ENCODE peak calls at places on chromosome 12, in six cellular contexts. D is HL-60, F is IMR-90, J is GM23338, E is left lung, Y is astrocyte. A is an unnamed sample.

GRCh38 chr12:15837141-15837781 is 44.9 kb upstream of the STRAP start:
- DNase-seq in F (peak), E (no peak), J (no peak), D (no peak), Y (peak), A (no peak)

GRCh38 chr12:108667349-108667748 is 33.7 kb upstream of the SELPLG start:
- DNase-seq in F (no peak), Y (no peak), D (peak), E (no peak), J (no peak), A (no peak)

GRCh38 chr12:101186291-101186690 is 23.7 kb downstream of the SLC5A8 start:
- DNase-seq in Y (no peak), E (no peak), F (no peak), D (peak), J (no peak), A (no peak)

GRCh38 chr12:55659486-55660385 is 23.0 kb downstream of the OR10P1 start:
- DNase-seq in E (no peak), F (peak), J (peak), Y (peak), D (no peak), A (no peak)

GRCh38 chr12:94099191-94099983 is 49.0 kb upstream of the PLXNC1 start:
- DNase-seq in D (no peak), J (no peak), F (peak), E (no peak), Y (peak), A (no peak)

GRCh38 chr12:64105026-64105425 is 117.1 kb downstream of the KICS2 start:
- DNase-seq in D (no peak), J (no peak), Y (no peak), E (no peak), F (no peak), A (no peak)

GRCh38 chr12:11836282-11836963 is 186.9 kb downstream of the ETV6 start:
- DNase-seq in F (no peak), J (no peak), E (peak), D (peak), Y (no peak), A (no peak)

GRCh38 chr12:98618952-98619351 is 25.5 kb downstream of the SLC25A3 start:
- DNase-seq in E (no peak), J (no peak), Y (no peak), D (peak), F (peak), A (no peak)

GRCh38 chr12:124727244-124727673 is 136.4 kb downstream of the SCARB1 start:
- DNase-seq in E (peak), F (no peak), J (no peak), Y (peak), D (peak), A (no peak)

GRCh38 chr12:46549527-46550265 is 177.1 kb upstream of the SLC38A2 start:
- DNase-seq in D (peak), J (no peak), E (no peak), Y (peak), F (peak), A (no peak)

GRCh38 chr12:65653321-65653720 is 171.0 kb upstream of the HMGA2 start:
- DNase-seq in Y (no peak), J (no peak), E (no peak), F (no peak), D (no peak), A (no peak)

GRCh38 chr12:8038659-8039114 is 6.2 kb downstream of the FOXJ2 start:
- DNase-seq in Y (peak), J (peak), D (no peak), E (peak), F (peak), A (peak)

GRCh38 chr12:105523164-105524057 is 192.9 kb downstream of the C12orf75 start:
- DNase-seq in D (no peak), F (peak), E (peak), Y (peak), J (peak), A (peak)

GRCh38 chr12:4412462-4412861 is 33.0 kb upstream of the FGF23 start:
- DNase-seq in F (no peak), Y (no peak), D (no peak), E (no peak), J (no peak), A (no peak)

GRCh38 chr12:89507015-89507824 is 17.4 kb downstream of the GALNT4 start:
- DNase-seq in E (no peak), F (no peak), Y (no peak), J (no peak), D (no peak), A (no peak)

GRCh38 chr12:23611320-23611719 is 338.1 kb downstream of the SOX5 start:
- DNase-seq in Y (peak), F (peak), E (no peak), J (no peak), D (no peak), A (no peak)

GRCh38 chr12:124347805-124348658 is 53.1 kb downstream of the RFLNA start:
- DNase-seq in Y (no peak), J (peak), F (no peak), D (peak), E (no peak), A (no peak)

GRCh38 chr12:93125126-93125525 is 196.0 kb upstream of the EEA1 start:
- DNase-seq in D (no peak), J (no peak), E (no peak), F (no peak), Y (no peak), A (no peak)

GRCh38 chr12:26275313-26276257 is 80.2 kb downstream of the SSPN start:
- DNase-seq in Y (peak), F (no peak), D (peak), E (no peak), J (no peak), A (no peak)

GRCh38 chr12:98935847-98936246 is 290.8 kb downstream of the APAF1 start:
- DNase-seq in J (no peak), D (no peak), E (no peak), F (no peak), Y (no peak), A (no peak)

GRCh38 chr12:113096675-113097461 is 38.7 kb downstream of the RASAL1 start:
- DNase-seq in E (no peak), J (no peak), Y (no peak), D (no peak), F (no peak), A (no peak)

GRCh38 chr12:123908884-123909807 is 63.5 kb downstream of the CCDC92 start:
- DNase-seq in J (no peak), Y (no peak), D (no peak), F (no peak), E (no peak), A (no peak)

GRCh38 chr12:20342111-20342510 is 26.2 kb upstream of the PDE3A start:
- DNase-seq in J (no peak), F (peak), D (no peak), E (no peak), Y (peak), A (no peak)

GRCh38 chr12:93145086-93145485 is 216.0 kb upstream of the EEA1 start:
- DNase-seq in Y (no peak), E (no peak), J (no peak), F (peak), D (no peak), A (no peak)

GRCh38 chr12:98405795-98406366 is 109.5 kb upstream of the TMPO start:
- DNase-seq in Y (no peak), D (no peak), F (no peak), J (no peak), E (no peak), A (no peak)

GRCh38 chr12:88924162-88924561 is 343.9 kb upstream of the KITLG start:
- DNase-seq in E (no peak), D (no peak), F (no peak), Y (no peak), J (no peak), A (no peak)

GRCh38 chr12:5388581-5389535 is 43.0 kb upstream of the NTF3 start:
- DNase-seq in E (no peak), Y (peak), D (no peak), J (no peak), F (peak), A (no peak)

GRCh38 chr12:120528861-120529525 is at the start of gene COQ5:
- DNase-seq in D (peak), F (peak), Y (peak), E (peak), J (peak), A (peak)

GRCh38 chr12:103677341-103677740 is 90.3 kb downstream of the STAB2 start:
- DNase-seq in D (no peak), F (no peak), E (no peak), Y (no peak), J (peak), A (no peak)

GRCh38 chr12:57272337-57273151 is 21.6 kb upstream of the STAC3 start:
- DNase-seq in E (no peak), J (no peak), D (no peak), F (peak), Y (peak), A (no peak)

GRCh38 chr12:95204141-95204866 is 13.0 kb downstream of the FGD6 start:
- DNase-seq in F (peak), J (peak), E (no peak), Y (peak), D (peak), A (no peak)
- H3K4me3 ChIP-seq in F (no peak), J (peak), E (no peak), Y (peak), D (no peak), A (no peak)

GRCh38 chr12:58745348-58746125 is 174.8 kb downstream of the LRIG3 start:
- DNase-seq in D (no peak), E (no peak), J (peak), Y (no peak), F (peak), A (no peak)
- H3K27ac ChIP-seq in D (no peak), E (no peak), J (no peak), Y (no peak), F (no peak), A (no peak)

DNA sequence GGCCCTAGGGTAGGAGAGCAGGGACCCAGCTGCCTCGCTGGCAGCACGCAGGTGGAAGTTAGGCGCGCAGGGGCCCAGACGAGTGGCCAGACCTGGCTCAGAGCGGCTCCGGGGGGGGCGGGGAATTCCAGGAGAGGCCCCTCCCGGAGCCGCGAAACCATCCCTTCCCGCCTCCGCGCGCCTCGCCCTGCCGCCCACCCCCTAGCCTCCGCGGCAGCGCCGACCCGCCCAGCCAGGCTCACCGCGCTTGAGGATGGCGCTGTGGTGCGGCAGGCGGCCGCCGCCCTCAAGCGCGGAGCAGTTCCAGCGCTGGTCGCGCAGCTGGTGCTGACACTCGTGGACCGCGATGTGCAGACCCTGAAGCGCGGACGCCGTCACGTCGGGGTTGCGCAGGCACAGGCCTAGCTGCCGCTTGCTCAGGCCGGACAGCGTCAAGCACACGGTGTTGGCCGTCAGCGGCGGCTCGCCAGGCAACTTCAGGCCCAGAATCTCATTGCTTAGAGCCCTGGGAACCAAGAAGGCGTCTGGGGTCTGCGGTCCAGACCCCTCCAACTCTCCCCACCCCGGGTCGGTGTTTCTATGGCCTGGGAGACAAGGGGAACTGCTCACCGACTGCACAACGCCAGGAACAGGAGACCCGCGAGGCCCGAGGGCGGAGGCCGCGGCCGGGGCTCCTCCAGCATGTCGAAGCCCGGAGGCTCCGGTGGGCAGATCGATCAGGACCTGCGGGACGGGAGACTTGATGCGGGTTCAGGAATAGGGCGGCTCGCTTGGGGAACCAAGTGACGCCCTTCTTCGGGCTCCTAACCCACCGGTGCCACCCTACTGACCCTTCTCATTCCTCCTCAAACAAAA is 1.5 kb downstream of the WNT10B start:
- DNase-seq in F (no peak), D (no peak), Y (no peak), E (peak), J (peak), A (no peak)
- TF ChIP-seq CTCF in F (no peak), D (no peak), Y (no peak), E (no peak), J (peak), A (no peak)

GRCh38 chr12:130958557-130959140 is 4.9 kb downstream of the ADGRD1 start:
- DNase-seq in J (no peak), E (no peak), D (no peak), Y (no peak), F (no peak), A (no peak)

GRCh38 chr12:130956009-130956408 is 2.3 kb downstream of the ADGRD1 start:
- DNase-seq in F (no peak), Y (no peak), D (no peak), J (no peak), E (no peak), A (no peak)

GRCh38 chr12:130957304-130957621 is 3.6 kb downstream of the ADGRD1 start:
- DNase-seq in D (no peak), Y (no peak), F (no peak), E (no peak), J (no peak), A (no peak)

GRCh38 chr12:130955238-130955816 is 1.6 kb downstream of the ADGRD1 start:
- DNase-seq in Y (no peak), D (no peak), F (no peak), E (peak), J (no peak), A (no peak)

GRCh38 chr12:130956456-130957303 is 3.0 kb downstream of the ADGRD1 start:
- DNase-seq in D (no peak), F (no peak), E (no peak), Y (no peak), J (no peak), A (no peak)
- H3K4me3 ChIP-seq in D (no peak), F (no peak), E (peak), Y (no peak), J (no peak), A (peak)

GRCh38 chr12:132789099-132789471 is 27.5 kb upstream of the ANKLE2 start:
- DNase-seq in E (no peak), J (no peak), F (no peak), D (no peak), Y (no peak), A (no peak)
- H3K27ac ChIP-seq in E (no peak), J (no peak), F (no peak), D (no peak), Y (no peak), A (no peak)

GRCh38 chr12:116006141-116006540 is 271.4 kb downstream of the MED13L start:
- DNase-seq in J (no peak), Y (no peak), F (no peak), D (no peak), E (no peak), A (no peak)

GRCh38 chr12:116012757-116013156 is 264.7 kb downstream of the MED13L start:
- DNase-seq in Y (no peak), F (no peak), E (no peak), D (no peak), J (no peak), A (no peak)

GRCh38 chr12:116010467-116010866 is 267.0 kb downstream of the MED13L start:
- DNase-seq in J (no peak), D (no peak), Y (no peak), E (no peak), F (no peak), A (no peak)

GRCh38 chr12:116011217-116011616 is 266.3 kb downstream of the MED13L start:
- DNase-seq in J (no peak), E (no peak), D (no peak), F (no peak), Y (no peak), A (no peak)

DNA sequence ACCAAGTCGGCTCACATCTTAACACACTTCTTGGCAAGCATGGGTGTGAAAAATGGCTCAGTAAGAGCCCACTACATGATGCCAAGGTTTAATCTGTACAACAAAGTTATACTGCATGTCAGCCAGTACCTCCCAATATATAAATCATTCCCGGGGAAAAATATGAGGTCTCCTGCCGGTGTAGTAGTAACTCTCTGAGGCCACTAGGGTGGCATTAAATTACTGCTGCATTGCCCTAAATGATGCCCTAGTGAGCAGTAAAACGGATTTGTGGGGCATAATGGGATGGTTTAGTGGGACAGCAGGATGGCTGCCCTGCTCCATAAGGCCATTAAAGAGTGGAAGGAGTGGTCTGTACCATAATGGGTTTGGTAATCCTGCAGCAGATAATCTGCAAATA is 267.7 kb downstream of the MED13L start:
- DNase-seq in F (no peak), E (no peak), D (no peak), Y (no peak), J (peak), A (no peak)
- TF ChIP-seq CTCF in F (peak), E (peak), D (no peak), Y (peak), J (peak), A (no peak)